ENCODE peak calls at places on chromosomes 5 and 9, in nine cellular contexts. L is brain microvascular endothelial cell; H is nephron progenitor cell; F is bronchial epithelial cell; J is retinal pigment epithelial cell; T is GM10248; G is MM.1S; M is CD4-positive, alpha-beta T cell; A is thoracic aorta. Y is an unnamed sample.

GRCh38 chr5:31106742-31107546 is 86.5 kb upstream of the CDH6 start:
- DNase-seq in A (no peak), H (no peak), M (no peak), L (peak), J (peak), F (peak), G (no peak), T (no peak), Y (peak)

GRCh38 chr9:114006155-114006550 is 71.9 kb downstream of the AMBP start:
- DNase-seq in F (no peak), A (no peak), L (no peak), J (no peak), G (no peak), H (no peak), M (no peak), T (no peak), Y (no peak)

GRCh38 chr9:112487799-112488345 is 1.2 kb downstream of the KIAA1958 start:
- DNase-seq in T (no peak), L (peak), J (no peak), F (peak), M (no peak), H (no peak), A (no peak), G (no peak), Y (no peak)

GRCh38 chr9:14203366-14204056 is 110.4 kb downstream of the NFIB start:
- DNase-seq in H (no peak), A (no peak), G (no peak), L (peak), J (no peak), T (no peak), M (no peak), F (no peak), Y (no peak)

GRCh38 chr9:130461218-130461630 is 16.5 kb downstream of the ASS1 start:
- DNase-seq in A (no peak), M (peak), G (peak), J (no peak), H (peak), T (peak), F (no peak), L (no peak), Y (no peak)

GRCh38 chr5:41414598-41414997 is 95.8 kb downstream of the PLCXD3 start:
- DNase-seq in F (peak), J (peak), L (peak), M (no peak), G (no peak), A (no peak), T (no peak), H (no peak), Y (peak)

GRCh38 chr5:148913493-148913892 is 87.1 kb downstream of the ADRB2 start:
- DNase-seq in H (no peak), F (no peak), M (no peak), J (no peak), A (no peak), T (no peak), L (no peak), G (no peak), Y (no peak)

GRCh38 chr5:157576678-157577077 is 1.1 kb upstream of the ADAM19 start:
- DNase-seq in H (no peak), G (no peak), M (no peak), T (no peak), F (no peak), J (no peak), L (no peak), A (no peak), Y (no peak)

GRCh38 chr9:117917873-117918272 is 213.7 kb downstream of the TLR4 start:
- DNase-seq in G (no peak), M (no peak), H (no peak), F (peak), T (no peak), A (no peak), L (no peak), J (no peak), Y (no peak)

GRCh38 chr9:83062653-83063527 is at the start of gene RASEF:
- DNase-seq in L (no peak), J (no peak), G (no peak), H (peak), F (peak), T (no peak), A (no peak), M (no peak), Y (no peak)

GRCh38 chr9:32741706-32742105 is 41.6 kb upstream of the TMEM215 start:
- DNase-seq in F (peak), M (no peak), H (no peak), A (no peak), T (no peak), G (no peak), J (peak), L (no peak), Y (no peak)

GRCh38 chr5:117186751-117187150 is 612.1 kb upstream of the SEMA6A start:
- DNase-seq in H (no peak), J (no peak), L (no peak), A (no peak), M (no peak), T (no peak), F (no peak), G (no peak), Y (no peak)

GRCh38 chr5:159100928-159101646 is 1.4 kb upstream of the EBF1 start:
- DNase-seq in G (no peak), T (peak), L (no peak), A (no peak), M (no peak), H (no peak), J (no peak), F (no peak), Y (no peak)

GRCh38 chr9:120845255-120845654 is 2.5 kb upstream of the PSMD5 start:
- DNase-seq in T (no peak), J (no peak), A (no peak), L (no peak), M (no peak), F (peak), H (no peak), G (no peak), Y (no peak)

GRCh38 chr9:79129865-79130480 is 441.8 kb upstream of the TLE4 start:
- DNase-seq in G (peak), J (no peak), H (peak), A (no peak), T (no peak), L (peak), M (no peak), F (peak), Y (peak)

GRCh38 chr5:135033026-135033861 is 784 bp downstream of the PITX1 start:
- DNase-seq in G (peak), M (no peak), H (peak), A (no peak), F (peak), L (no peak), J (no peak), T (no peak), Y (no peak)

GRCh38 chr5:162209005-162209605 is 141.5 kb downstream of the GABRG2 start:
- DNase-seq in M (no peak), A (no peak), J (no peak), L (peak), T (peak), G (peak), F (peak), H (peak), Y (peak)

GRCh38 chr9:113481176-113481805 is 17.8 kb downstream of the RGS3 start:
- DNase-seq in H (no peak), J (no peak), M (no peak), G (no peak), F (no peak), A (no peak), T (no peak), L (no peak), Y (no peak)

GRCh38 chr5:138506370-138507113 is 36.5 kb downstream of the ETF1 start:
- DNase-seq in L (no peak), M (no peak), H (no peak), G (no peak), T (no peak), A (no peak), F (no peak), J (no peak), Y (no peak)

GRCh38 chr5:137316346-137316736 is 182.8 kb downstream of the SPOCK1 start:
- DNase-seq in G (no peak), T (no peak), F (no peak), H (no peak), L (no peak), M (no peak), J (peak), A (no peak), Y (no peak)

GRCh38 chr5:5025774-5026406 is 114.2 kb upstream of the ADAMTS16 start:
- DNase-seq in T (no peak), G (peak), A (no peak), J (no peak), M (no peak), F (no peak), L (no peak), H (no peak), Y (no peak)

GRCh38 chr5:151157426-151158286 is at the start of gene ANXA6:
- DNase-seq in H (peak), M (peak), G (peak), L (peak), J (no peak), F (peak), T (peak), A (peak), Y (peak)

GRCh38 chr5:112848116-112848811 is 12.8 kb upstream of the SRP19 start:
- DNase-seq in J (peak), H (peak), T (peak), G (peak), A (no peak), F (peak), M (no peak), L (peak), Y (peak)

GRCh38 chr5:172380992-172381643 is 73.2 kb downstream of the SH3PXD2B start:
- DNase-seq in M (no peak), H (no peak), G (no peak), J (no peak), T (no peak), L (no peak), F (no peak), A (no peak), Y (no peak)

GRCh38 chr5:33880319-33880718 is 11.5 kb downstream of the ADAMTS12 start:
- DNase-seq in L (no peak), J (no peak), F (no peak), M (no peak), H (no peak), T (no peak), A (no peak), G (no peak), Y (no peak)

GRCh38 chr9:128342971-128343680 is 2.8 kb downstream of the SLC27A4 start:
- DNase-seq in T (no peak), H (no peak), F (no peak), J (no peak), M (no peak), G (no peak), L (no peak), A (no peak), Y (no peak)

GRCh38 chr9:3028535-3028934 is 184.6 kb upstream of the PUM3 start:
- DNase-seq in H (no peak), L (no peak), A (no peak), M (no peak), T (no peak), G (no peak), J (peak), F (no peak), Y (no peak)

GRCh38 chr9:129838707-129839259 is 3.5 kb downstream of the USP20 start:
- DNase-seq in J (no peak), F (peak), T (no peak), G (no peak), L (peak), H (no peak), M (no peak), A (no peak), Y (no peak)

GRCh38 chr5:16935271-16936149 is 578 bp downstream of the MYO10 start:
- DNase-seq in A (no peak), T (peak), M (no peak), L (no peak), H (peak), G (no peak), F (peak), J (no peak), Y (no peak)

GRCh38 chr9:113988951-113989780 is 88.9 kb downstream of the AMBP start:
- DNase-seq in A (peak), T (no peak), J (no peak), H (no peak), L (no peak), F (no peak), M (no peak), G (no peak), Y (no peak)

GRCh38 chr9:93120846-93121315 is 13.2 kb downstream of the NINJ1 start:
- DNase-seq in H (no peak), F (no peak), T (no peak), J (no peak), G (no peak), M (no peak), L (no peak), A (no peak), Y (no peak)

GRCh38 chr5:35954175-35954574 is 15.8 kb upstream of the CAPSL start:
- DNase-seq in F (no peak), J (no peak), H (peak), M (no peak), T (no peak), L (no peak), A (no peak), G (no peak), Y (no peak)

GRCh38 chr5:142053434-142054253 is 40.8 kb upstream of the GNPDA1 start:
- DNase-seq in H (no peak), G (no peak), L (peak), J (no peak), A (no peak), F (peak), T (no peak), M (no peak), Y (no peak)

GRCh38 chr9:18851069-18851468 is 181.9 kb downstream of the SAXO1 start:
- DNase-seq in J (no peak), M (no peak), T (no peak), F (no peak), L (no peak), A (no peak), H (no peak), G (no peak), Y (no peak)

GRCh38 chr9:30160570-30160969 is 2223.9 kb upstream of the ACO1 start:
- DNase-seq in M (no peak), A (no peak), J (no peak), H (no peak), T (no peak), L (no peak), F (no peak), G (no peak), Y (no peak)

GRCh38 chr5:21613971-21614488 is 1239.1 kb downstream of the CDH12 start:
- DNase-seq in A (no peak), H (no peak), G (no peak), J (no peak), L (no peak), M (no peak), F (no peak), T (no peak), Y (no peak)

GRCh38 chr5:147520450-147520849 is 10.6 kb upstream of the DPYSL3 start:
- DNase-seq in T (no peak), J (no peak), G (no peak), M (no peak), L (no peak), F (no peak), A (no peak), H (no peak), Y (no peak)
- TF ChIP-seq CTCF in T (no peak), J (no peak), G (no peak), M (no peak), L (no peak), F (no peak), A (no peak), H (no peak), Y (no peak)

GRCh38 chr5:103942587-103943186 is 380.1 kb upstream of the NUDT12 start:
- DNase-seq in J (no peak), A (no peak), H (no peak), G (peak), L (no peak), M (no peak), F (no peak), T (no peak), Y (no peak)
- TF ChIP-seq CTCF in J (peak), A (no peak), H (no peak), G (peak), L (peak), M (no peak), F (no peak), T (no peak), Y (peak)

GRCh38 chr9:136275655-136276429 is 28.1 kb downstream of the CCDC187 start:
- DNase-seq in A (no peak), L (no peak), J (no peak), F (no peak), T (no peak), M (no peak), H (no peak), G (no peak), Y (no peak)
- TF ChIP-seq CTCF in A (no peak), L (peak), J (peak), F (no peak), T (no peak), M (no peak), H (no peak), G (no peak), Y (no peak)

GRCh38 chr9:75967556-75967955 is 77.1 kb downstream of the PCSK5 start:
- DNase-seq in M (no peak), L (no peak), G (no peak), A (no peak), T (no peak), H (no peak), J (no peak), F (no peak), Y (no peak)
- TF ChIP-seq CTCF in M (no peak), L (no peak), G (no peak), A (no peak), T (no peak), H (no peak), J (no peak), F (no peak), Y (no peak)

GRCh38 chr9:124477211-124478013 is 27.2 kb downstream of the ADGRD2 start:
- DNase-seq in H (peak), G (no peak), M (no peak), J (no peak), L (no peak), T (no peak), F (no peak), A (no peak), Y (no peak)

GRCh38 chr9:124479947-124480620 is 27.1 kb downstream of the NR5A1 start:
- DNase-seq in T (no peak), F (no peak), H (no peak), G (no peak), L (no peak), A (no peak), M (no peak), J (no peak), Y (no peak)

GRCh38 chr9:124479371-124479770 is 27.8 kb downstream of the NR5A1 start:
- DNase-seq in L (no peak), A (no peak), G (no peak), J (no peak), T (no peak), F (no peak), H (no peak), M (no peak), Y (no peak)

GRCh38 chr9:124475868-124476690 is 25.8 kb downstream of the ADGRD2 start:
- DNase-seq in A (no peak), L (no peak), M (no peak), H (no peak), T (no peak), G (no peak), F (no peak), J (no peak), Y (no peak)

DNA sequence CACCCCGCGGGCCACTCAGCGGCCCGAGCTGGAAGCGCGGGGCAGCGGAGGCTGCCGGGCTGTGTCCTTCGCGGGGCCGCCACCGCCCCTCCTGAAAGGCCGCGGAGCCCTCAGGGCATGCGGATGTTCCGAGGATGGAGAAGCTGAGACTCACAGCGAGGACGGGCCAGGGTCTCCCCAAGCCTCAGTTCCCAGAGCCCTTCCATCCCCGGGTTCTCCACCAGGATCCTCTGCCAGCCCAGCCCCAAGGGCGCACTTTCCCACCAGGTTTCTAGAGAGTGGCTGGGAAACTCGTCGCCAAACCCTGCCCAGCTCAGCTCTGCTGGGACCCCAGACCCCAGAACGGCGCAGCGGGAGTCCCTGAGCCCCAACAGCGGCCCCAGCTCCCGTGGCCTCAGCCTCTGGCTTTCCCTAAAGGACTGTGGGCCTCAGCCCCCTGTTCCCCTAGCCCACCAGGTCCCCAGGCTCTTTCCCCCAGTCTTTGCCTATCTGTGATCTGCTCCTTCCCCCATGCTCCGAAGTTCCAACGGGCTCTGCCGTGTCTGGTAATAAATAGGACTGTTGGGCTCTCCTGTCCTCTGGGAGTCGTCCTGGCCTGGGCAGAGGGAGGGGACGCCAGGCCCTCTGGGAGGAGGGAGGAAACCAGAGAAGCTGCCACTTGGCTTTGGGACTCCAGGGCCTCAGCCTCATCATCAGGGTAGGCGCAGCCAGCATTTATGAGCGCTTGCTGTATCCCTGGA is 27.9 kb downstream of the ADGRD2 start:
- DNase-seq in L (no peak), T (no peak), G (no peak), H (peak), A (no peak), F (no peak), M (no peak), J (no peak), Y (no peak)
- TF ChIP-seq CTCF in L (no peak), T (no peak), G (no peak), H (no peak), A (no peak), F (no peak), M (no peak), J (no peak), Y (no peak)

GRCh38 chr9:124452326-124452725 is 2.1 kb downstream of the ADGRD2 start:
- DNase-seq in F (no peak), G (no peak), M (no peak), J (no peak), T (peak), L (no peak), H (no peak), A (no peak), Y (no peak)

GRCh38 chr9:124449381-124450151 is 685 bp upstream of the ADGRD2 start:
- DNase-seq in A (no peak), G (no peak), H (no peak), F (peak), M (no peak), T (peak), J (no peak), L (no peak), Y (no peak)

GRCh38 chr9:124452841-124453585 is 2.8 kb downstream of the ADGRD2 start:
- DNase-seq in F (no peak), T (no peak), M (no peak), L (no peak), J (no peak), H (no peak), A (no peak), G (no peak), Y (no peak)

GRCh38 chr9:124450241-124450924 is at the start of gene ADGRD2:
- DNase-seq in L (peak), A (no peak), G (no peak), J (no peak), M (no peak), T (peak), F (peak), H (peak), Y (no peak)

GRCh38 chr9:124450931-124451661 is 845 bp downstream of the ADGRD2 start:
- DNase-seq in L (no peak), J (no peak), H (no peak), T (peak), A (no peak), M (no peak), G (no peak), F (no peak), Y (no peak)
- TF ChIP-seq CTCF in L (no peak), J (no peak), H (no peak), T (no peak), A (no peak), M (no peak), G (no peak), F (no peak), Y (no peak)

GRCh38 chr9:87113892-87114291 is 166.6 kb upstream of the GAS1 start:
- DNase-seq in T (no peak), H (no peak), A (no peak), F (no peak), M (no peak), L (no peak), G (no peak), J (no peak), Y (no peak)
- TF ChIP-seq CTCF in T (no peak), H (no peak), A (no peak), F (no peak), M (no peak), L (peak), G (no peak), J (peak), Y (no peak)

GRCh38 chr9:109859447-109859846 is 79.4 kb downstream of the PALM2AKAP2 start:
- DNase-seq in G (no peak), A (no peak), F (peak), H (no peak), L (no peak), M (no peak), J (no peak), T (no peak), Y (no peak)
- TF ChIP-seq CTCF in G (peak), A (no peak), F (no peak), H (no peak), L (peak), M (no peak), J (peak), T (peak), Y (peak)

DNA sequence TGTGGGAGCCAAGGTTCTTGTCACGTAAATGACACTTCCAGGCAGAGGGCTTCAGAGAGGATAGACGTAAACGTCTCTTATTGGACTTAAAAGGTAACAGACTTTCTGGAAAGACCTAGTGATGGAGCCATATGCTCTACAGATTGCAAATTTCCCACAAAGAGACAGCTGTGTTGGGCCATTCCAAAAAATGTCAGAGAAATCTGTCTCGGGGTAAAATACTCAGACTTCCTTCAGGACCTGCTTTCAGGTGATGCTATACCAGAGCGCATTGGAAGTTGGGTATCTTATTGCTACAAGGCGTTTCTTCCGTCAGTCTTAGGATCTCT is 29.2 kb downstream of the PROP1 start:
- DNase-seq in H (no peak), G (no peak), L (no peak), F (no peak), T (no peak), A (no peak), J (no peak), M (no peak), Y (no peak)
- TF ChIP-seq CTCF in H (no peak), G (no peak), L (no peak), F (no peak), T (no peak), A (no peak), J (no peak), M (no peak), Y (no peak)

Y was measured in kidney epithelial cell.